ENCODE peak calls at places on chromosomes 2 and 18, in ten cellular contexts. H is IMR-90, Q is PC-9, Y is hepatocyte, E is neural progenitor cell, J is A549, F is HCT116, N is fibroblast of lung, Z is PC-3, G is GM23338. B is an unnamed sample.

GRCh38 chr2:100291152-100291970 is 30.9 kb downstream of the LONRF2 start:
- DNase-seq in Z (peak), N (peak), Y (peak), Q (peak), J (peak), E (no peak), F (peak), H (peak), G (no peak), B (no peak)

GRCh38 chr2:239596298-239596697 is 195.5 kb upstream of the HDAC4 start:
- DNase-seq in E (peak), G (no peak), N (no peak), J (no peak), F (no peak), H (no peak), Y (no peak), Q (no peak), Z (no peak), B (no peak)

GRCh38 chr18:417495-417894 is 83.0 kb downstream of the COLEC12 start:
- DNase-seq in Y (no peak), N (no peak), J (no peak), Q (no peak), Z (no peak), F (no peak), G (no peak), E (no peak), H (no peak), B (no peak)

GRCh38 chr2:143908843-143909242 is 611.1 kb downstream of the ZEB2 start:
- DNase-seq in Z (no peak), Y (no peak), Q (no peak), E (no peak), F (no peak), J (no peak), N (no peak), G (no peak), H (no peak), B (no peak)

GRCh38 chr18:40852406-40852805 is 1102.6 kb upstream of the PIK3C3 start:
- DNase-seq in Y (no peak), H (no peak), J (no peak), Q (no peak), F (no peak), G (peak), N (no peak), E (no peak), Z (peak), B (no peak)

GRCh38 chr2:47456851-47457250 is 53.9 kb downstream of the MSH2 start:
- DNase-seq in J (no peak), H (no peak), F (no peak), E (no peak), N (no peak), Q (no peak), Z (no peak), Y (no peak), G (no peak), B (no peak)

GRCh38 chr2:172228177-172228785 is 125.6 kb upstream of the DLX2 start:
- DNase-seq in J (no peak), Y (no peak), N (peak), H (no peak), F (no peak), E (no peak), G (no peak), Q (no peak), Z (no peak), B (no peak)

GRCh38 chr2:88263861-88264260 is 93.7 kb downstream of the THNSL2 start:
- DNase-seq in N (no peak), Q (no peak), Y (no peak), Z (no peak), F (no peak), G (no peak), E (no peak), H (no peak), J (no peak), B (no peak)

GRCh38 chr2:46816846-46817726 is 98.5 kb downstream of the MCFD2 start:
- DNase-seq in Y (no peak), G (no peak), E (no peak), F (no peak), H (no peak), Z (no peak), N (no peak), Q (no peak), J (no peak), B (no peak)

GRCh38 chr2:212288308-212288707 is 250.3 kb downstream of the ERBB4 start:
- DNase-seq in E (no peak), G (peak), J (no peak), Z (no peak), Q (no peak), H (no peak), F (no peak), Y (no peak), N (no peak), B (no peak)

GRCh38 chr2:27154990-27155615 is 6.3 kb downstream of the TCF23 start:
- DNase-seq in Q (no peak), N (no peak), H (no peak), Y (no peak), Z (no peak), J (no peak), F (no peak), G (no peak), E (no peak), B (no peak)

GRCh38 chr2:227799202-227799601 is 14.4 kb upstream of the CCL20 start:
- DNase-seq in Z (no peak), F (no peak), Y (no peak), H (no peak), E (no peak), G (no peak), J (no peak), N (no peak), Q (no peak), B (no peak)

GRCh38 chr2:145558617-145559350 is 1038.9 kb upstream of the ZEB2 start:
- DNase-seq in F (no peak), J (no peak), N (no peak), Q (no peak), Z (no peak), G (no peak), E (no peak), H (peak), Y (no peak), B (no peak)

GRCh38 chr2:152320166-152320565 is 14.8 kb upstream of the FMNL2 start:
- DNase-seq in E (no peak), H (peak), J (no peak), F (no peak), G (no peak), Q (no peak), N (peak), Z (peak), Y (no peak), B (no peak)

DNA sequence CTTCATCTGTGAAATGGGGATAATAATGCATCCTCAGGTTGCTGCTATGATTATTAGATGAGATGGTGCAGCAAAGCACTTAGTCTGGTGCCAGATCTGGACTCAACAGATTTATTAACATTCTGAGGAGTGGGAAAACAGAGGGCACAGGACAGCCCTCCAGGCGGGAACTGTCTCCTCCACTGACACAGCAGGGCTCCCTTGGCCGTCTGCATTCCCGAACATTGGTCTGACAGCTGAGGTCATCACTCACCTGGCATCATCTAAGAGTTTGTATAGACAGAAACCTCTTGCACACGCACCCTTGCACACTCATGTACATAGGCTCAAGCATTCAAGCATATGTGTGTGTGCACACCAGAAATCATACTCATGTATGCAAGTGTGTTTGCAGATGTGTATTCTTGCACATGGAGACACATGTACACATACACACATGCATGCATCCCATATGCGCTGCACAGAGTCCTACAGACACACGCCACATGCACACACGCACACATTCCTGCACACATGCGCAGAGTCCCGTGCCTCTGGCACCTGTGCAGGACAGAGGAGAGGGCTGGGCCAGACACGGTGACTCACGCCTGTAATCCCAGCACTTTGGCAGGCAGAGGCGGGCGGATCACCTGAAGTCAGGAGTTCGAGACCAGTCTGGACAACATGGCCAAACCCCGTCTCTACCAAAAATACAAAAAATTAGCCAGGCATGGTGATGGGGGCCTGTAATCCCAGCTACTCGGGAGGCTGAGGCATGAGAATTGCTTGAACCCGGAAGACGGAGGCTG is 173.3 kb upstream of the GLI2 start:
- DNase-seq in N (no peak), J (no peak), H (no peak), E (no peak), Q (no peak), F (no peak), G (no peak), Y (no peak), Z (no peak), B (no peak)
- H3K4me2 ChIP-seq in N (no peak), J (no peak), H (no peak), E (no peak), Q (no peak), F (no peak), G (no peak), Y (no peak), Z (no peak), B (no peak)

GRCh38 chr2:231547315-231548110 is 17.3 kb upstream of the NMUR1 start:
- DNase-seq in Z (no peak), G (no peak), H (no peak), N (no peak), F (no peak), E (no peak), J (no peak), Y (no peak), Q (no peak), B (no peak)

GRCh38 chr2:231546014-231546413 is 15.8 kb upstream of the NMUR1 start:
- DNase-seq in F (no peak), Z (no peak), Q (no peak), H (no peak), E (no peak), N (no peak), J (no peak), Y (no peak), G (no peak), B (no peak)

GRCh38 chr2:231540017-231540416 is 9.8 kb upstream of the NMUR1 start:
- DNase-seq in H (no peak), N (no peak), G (no peak), F (no peak), J (no peak), E (no peak), Q (no peak), Z (no peak), Y (no peak), B (peak)

GRCh38 chr2:231545105-231545902 is 15.1 kb upstream of the NMUR1 start:
- DNase-seq in G (no peak), Q (peak), F (no peak), J (no peak), E (no peak), N (peak), Z (peak), H (peak), Y (no peak), B (peak)

GRCh38 chr2:231541605-231542509 is 11.6 kb upstream of the NMUR1 start:
- DNase-seq in G (peak), J (peak), Z (no peak), Y (no peak), F (no peak), Q (no peak), E (peak), N (no peak), H (no peak), B (peak)
- TF ChIP-seq CTCF in G (peak), J (no peak), Z (peak), Y (no peak), F (no peak), Q (peak), E (peak), N (no peak), H (no peak), B (peak)

GRCh38 chr2:40289771-40290404 is 162.0 kb downstream of the SLC8A1 start:
- DNase-seq in G (no peak), J (no peak), E (no peak), N (no peak), Y (no peak), F (no peak), Q (no peak), Z (no peak), H (no peak), B (no peak)
- H3K4me2 ChIP-seq in G (no peak), J (peak), E (no peak), N (no peak), Y (no peak), F (no peak), Q (no peak), Z (no peak), H (no peak), B (no peak)

GRCh38 chr18:49728542-49728941 is 84.8 kb downstream of the ACAA2 start:
- DNase-seq in N (peak), F (peak), E (peak), Z (peak), Q (peak), G (peak), J (peak), Y (peak), H (no peak), B (peak)
- TF ChIP-seq CTCF in N (peak), F (no peak), E (peak), Z (peak), Q (peak), G (peak), J (peak), Y (peak), H (peak), B (peak)

DNA sequence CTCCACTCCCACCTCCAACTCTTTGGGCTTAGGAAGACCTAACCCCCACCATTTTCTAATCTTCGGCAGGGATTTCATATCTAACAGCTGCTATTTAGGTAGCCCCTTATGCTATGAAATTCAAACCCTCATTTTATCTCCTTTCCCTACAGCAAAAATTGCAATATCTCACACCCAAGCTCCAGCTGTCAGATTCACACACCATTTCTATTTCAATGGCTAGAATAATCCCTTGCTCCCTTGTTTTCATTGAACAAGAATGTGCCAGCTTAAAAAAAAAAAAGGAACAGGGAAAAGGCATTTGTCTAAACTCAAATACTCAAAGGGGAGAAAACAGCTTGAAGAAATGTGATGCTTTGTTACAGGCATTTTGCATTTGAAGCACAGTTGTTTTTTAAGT is 850.6 kb upstream of the ACVR2A start:
- DNase-seq in Z (no peak), F (no peak), G (no peak), E (peak), J (no peak), H (no peak), N (no peak), Y (no peak), Q (no peak), B (no peak)
- H3K4me2 ChIP-seq in Z (no peak), F (no peak), G (no peak), E (peak), J (no peak), H (no peak), N (no peak), Y (no peak), Q (no peak), B (no peak)

DNA sequence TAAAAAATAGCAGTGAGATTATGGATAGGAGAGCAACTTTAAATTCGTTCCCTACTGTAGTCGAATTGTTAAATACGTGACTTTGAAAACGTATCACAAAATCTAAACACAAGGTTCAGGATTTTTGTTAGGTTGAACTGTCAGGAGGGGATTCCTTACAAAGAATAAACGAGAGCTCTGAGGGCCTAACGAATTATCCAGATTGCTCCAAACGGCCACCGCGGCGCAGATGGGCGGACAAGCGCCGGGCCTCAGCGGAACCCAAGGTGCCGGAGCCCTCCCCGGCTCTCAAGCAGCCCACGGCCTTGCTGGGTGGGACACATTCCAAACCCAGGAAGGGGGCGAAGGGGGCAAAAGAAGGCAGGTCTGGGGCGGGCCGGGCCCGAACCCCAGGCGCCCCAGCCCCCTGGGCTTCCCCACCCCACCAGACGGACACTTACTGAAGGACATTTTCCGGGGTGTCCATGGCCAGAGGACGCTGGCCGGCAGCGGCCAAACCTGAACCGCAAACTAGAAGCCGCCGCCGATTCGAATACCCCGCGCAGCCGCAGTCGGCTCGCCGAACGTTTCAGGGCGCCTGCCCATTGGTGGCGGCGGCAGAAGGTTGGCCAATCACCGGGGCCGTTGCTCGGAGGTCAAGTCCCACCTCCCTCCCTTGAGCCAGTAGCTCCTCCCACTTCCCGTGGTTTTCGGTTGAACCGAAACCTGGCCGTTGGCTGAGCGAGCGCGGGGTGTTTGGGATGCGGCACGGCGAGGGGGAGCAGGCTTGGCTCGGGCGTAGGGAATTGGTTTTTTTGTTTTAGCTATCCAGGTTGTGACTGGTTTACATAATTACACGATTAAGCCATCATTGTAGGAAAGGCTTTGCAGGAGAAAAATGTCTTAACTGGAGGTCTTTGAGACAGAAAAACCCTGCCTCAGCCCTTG is at the start of gene BUB1:
- DNase-seq in J (peak), Y (peak), F (peak), Z (peak), G (peak), H (peak), E (peak), Q (peak), N (peak), B (peak)
- TF ChIP-seq CTCF in J (no peak), Y (no peak), F (no peak), Z (no peak), G (no peak), H (no peak), E (no peak), Q (no peak), N (no peak), B (no peak)

DNA sequence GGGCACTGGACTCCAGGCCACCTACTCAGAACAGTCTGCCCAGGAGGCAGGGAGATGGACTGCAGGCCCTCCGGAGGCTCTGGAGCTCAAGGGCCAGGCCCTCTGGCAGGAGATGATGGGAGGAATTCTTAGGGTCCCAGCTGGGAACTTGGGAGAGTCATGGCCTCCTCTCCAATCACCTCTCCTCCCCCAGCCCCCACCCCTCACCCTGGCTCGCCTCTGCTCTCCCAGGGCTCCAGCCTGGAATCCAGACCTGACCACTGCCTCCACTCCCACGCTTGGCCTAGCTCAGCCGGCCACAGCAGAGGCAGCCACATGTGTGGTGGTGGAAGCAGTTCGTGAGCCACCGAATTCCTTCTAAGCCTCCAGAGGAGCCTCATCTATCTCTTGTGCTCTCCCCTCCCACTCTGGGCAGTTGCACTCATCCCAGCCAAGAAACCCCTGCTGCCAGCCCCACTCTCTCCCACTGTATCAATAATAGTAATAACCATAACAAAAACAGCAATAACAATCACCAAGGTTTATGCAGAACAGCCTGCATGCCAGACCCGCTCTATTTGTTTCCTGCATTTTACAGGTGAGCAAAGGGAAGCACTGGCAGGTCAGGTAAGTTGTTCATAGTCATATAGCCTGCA is 67.4 kb downstream of the TNS1 start:
- DNase-seq in N (peak), Q (no peak), Z (no peak), E (no peak), F (no peak), J (no peak), H (peak), Y (no peak), G (peak), B (peak)
- H3K4me2 ChIP-seq in N (no peak), Q (no peak), Z (no peak), E (no peak), F (no peak), J (peak), H (peak), Y (peak), G (peak), B (peak)

GRCh38 chr18:3468066-3468705 is 18.2 kb downstream of the TGIF1 start:
- DNase-seq in Y (no peak), F (no peak), Q (no peak), H (no peak), G (peak), J (no peak), E (no peak), N (no peak), Z (no peak), B (no peak)
- TF ChIP-seq CTCF in Y (no peak), F (no peak), Q (no peak), H (no peak), G (peak), J (no peak), E (peak), N (no peak), Z (peak), B (no peak)

DNA sequence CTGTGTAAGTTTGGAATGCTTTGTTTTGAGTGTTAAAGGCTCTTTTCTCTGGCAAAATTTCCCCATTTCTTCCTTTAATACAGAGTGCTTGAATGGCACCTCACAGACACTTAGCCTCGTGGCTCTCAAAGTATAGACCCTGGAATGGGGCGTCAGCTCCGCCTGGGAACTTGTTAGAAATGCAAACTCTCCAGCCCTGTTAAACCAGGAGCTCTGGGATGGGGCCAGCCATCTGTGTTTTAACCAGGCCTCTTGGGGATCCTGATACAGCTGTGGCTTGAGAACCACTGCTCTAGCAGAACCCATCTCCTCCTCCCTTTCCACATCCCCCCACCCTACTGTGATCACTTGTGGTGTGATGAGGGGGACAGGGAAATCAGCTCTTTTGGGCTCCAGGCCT is 15.9 kb downstream of the LTBP1 start:
- DNase-seq in H (no peak), Y (no peak), J (no peak), F (no peak), G (peak), N (no peak), Z (no peak), E (no peak), Q (no peak), B (no peak)
- H3K4me2 ChIP-seq in H (no peak), Y (peak), J (no peak), F (no peak), G (no peak), N (no peak), Z (no peak), E (no peak), Q (no peak), B (no peak)

B was measured in osteoblast.